ENCODE peak calls at places on chromosome 10, in nine cellular contexts. K is OCI-LY7, V is PC-3, X is neural progenitor cell, Q is MM.1S, F is GM23338, B is hepatocyte, W is GM23248, I is SK-N-SH. Y is an unnamed sample.
A peak's percentile ranks its signal among the peaks of the same experiment; 100 is the strongest.

GRCh38 chr10:113347508-113347907 is 205.3 kb upstream of the HABP2 start:
- DNase-seq in K (no peak), V (no peak), X (no peak), Q (no peak), F (no peak), B (no peak), W (peak; percentile 25), I (no peak), Y (no peak)

GRCh38 chr10:47137311-47137851 is 162.6 kb upstream of the GDF10 start:
- DNase-seq in K (no peak), V (peak; percentile 62), X (no peak), Q (no peak), F (no peak), B (peak; percentile 24), W (peak; percentile 90), I (no peak), Y (peak; percentile 32)

GRCh38 chr10:20885678-20886077 is 11.4 kb downstream of the NEBL start:
- DNase-seq in K (no peak), V (peak; percentile 81), X (no peak), Q (peak; percentile 81), F (no peak), B (peak; percentile 8), W (no peak), I (no peak), Y (no peak)

GRCh38 chr10:19629559-19629958 is 186.7 kb upstream of the PLXDC2 start:
- DNase-seq in K (no peak), V (no peak), X (peak; percentile 85), Q (no peak), F (peak; percentile 34), B (peak; percentile 49), W (peak; percentile 66), I (no peak), Y (no peak)

GRCh38 chr10:21217748-21218367 is 307.6 kb downstream of the SKIDA1 start:
- DNase-seq in K (no peak), V (no peak), X (no peak), Q (no peak), F (no peak), B (no peak), W (no peak), I (no peak), Y (no peak)

GRCh38 chr10:112375721-112376577 is 2.0 kb downstream of the ACSL5 start:
- DNase-seq in K (peak; percentile 80), V (peak; percentile 45), X (no peak), Q (peak; percentile 84), F (no peak), B (no peak), W (peak; percentile 69), I (no peak), Y (no peak)

GRCh38 chr10:100659361-100660098 is 85.9 kb upstream of the PAX2 start:
- DNase-seq in K (no peak), V (no peak), X (no peak), Q (no peak), F (peak; percentile 73), B (no peak), W (peak; percentile 14), I (no peak), Y (no peak)

GRCh38 chr10:89431977-89432376 is 17.6 kb downstream of the IFIT5 start:
- DNase-seq in K (no peak), V (peak; percentile 89), X (no peak), Q (no peak), F (no peak), B (peak; percentile 50), W (peak; percentile 38), I (no peak), Y (no peak)

GRCh38 chr10:110416776-110417732 is 80.7 kb upstream of the DUSP5 start:
- DNase-seq in K (no peak), V (peak; percentile 55), X (no peak), Q (no peak), F (no peak), B (no peak), W (peak; percentile 39), I (no peak), Y (no peak)

GRCh38 chr10:20888620-20889337 is 8.3 kb downstream of the NEBL start:
- DNase-seq in K (peak; percentile 18), V (no peak), X (no peak), Q (no peak), F (no peak), B (no peak), W (peak; percentile 3), I (peak; percentile 15), Y (no peak)

GRCh38 chr10:112904000-112904399 is 46.0 kb upstream of the TCF7L2 start:
- DNase-seq in K (no peak), V (peak; percentile 69), X (no peak), Q (no peak), F (no peak), B (peak; percentile 15), W (peak; percentile 37), I (no peak), Y (peak; percentile 27)

GRCh38 chr10:76405932-76406331 is 974.5 kb downstream of the LRMDA start:
- DNase-seq in K (no peak), V (no peak), X (no peak), Q (no peak), F (no peak), B (no peak), W (no peak), I (no peak), Y (no peak)

GRCh38 chr10:8114741-8115340 is 60.4 kb downstream of the GATA3 start:
- DNase-seq in K (no peak), V (no peak), X (no peak), Q (no peak), F (no peak), B (no peak), W (no peak), I (no peak), Y (no peak)

GRCh38 chr10:128843972-128844371 is 623.1 kb upstream of the MGMT start:
- DNase-seq in K (no peak), V (no peak), X (no peak), Q (peak; percentile 17), F (peak; percentile 29), B (no peak), W (no peak), I (no peak), Y (peak; percentile 2)
- TF ChIP-seq EZH2phosphoT487 in K (no peak), V (no peak), X (no peak), Q (no peak), F (no peak), B (no peak), W (no peak), I (no peak), Y (no peak)

DNA sequence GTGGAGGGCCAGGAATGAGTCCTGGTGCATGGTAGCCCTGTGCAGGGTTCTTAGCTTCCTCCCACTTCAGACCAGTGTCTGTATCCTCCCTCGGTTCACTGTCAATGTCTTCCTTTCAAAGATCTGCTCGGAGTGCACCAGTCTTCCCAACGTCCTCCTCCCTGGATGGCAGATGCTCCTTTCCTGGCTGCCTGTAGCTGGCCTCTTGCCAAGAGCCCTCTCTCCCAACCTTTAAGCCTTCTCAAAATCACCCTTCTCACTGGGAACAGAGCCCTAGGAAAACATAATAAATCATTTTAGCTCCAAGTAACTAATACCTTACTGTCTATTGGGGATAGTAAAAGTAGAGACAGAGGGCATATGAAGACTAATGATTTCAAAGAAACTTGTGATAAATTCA is 490.6 kb downstream of the CCSER2 start:
- DNase-seq in K (no peak), V (no peak), X (no peak), Q (no peak), F (no peak), B (no peak), W (no peak), I (no peak), Y (no peak)
- TF ChIP-seq EZH2phosphoT487 in K (no peak), V (no peak), X (no peak), Q (no peak), F (no peak), B (no peak), W (no peak), I (no peak), Y (no peak)

DNA sequence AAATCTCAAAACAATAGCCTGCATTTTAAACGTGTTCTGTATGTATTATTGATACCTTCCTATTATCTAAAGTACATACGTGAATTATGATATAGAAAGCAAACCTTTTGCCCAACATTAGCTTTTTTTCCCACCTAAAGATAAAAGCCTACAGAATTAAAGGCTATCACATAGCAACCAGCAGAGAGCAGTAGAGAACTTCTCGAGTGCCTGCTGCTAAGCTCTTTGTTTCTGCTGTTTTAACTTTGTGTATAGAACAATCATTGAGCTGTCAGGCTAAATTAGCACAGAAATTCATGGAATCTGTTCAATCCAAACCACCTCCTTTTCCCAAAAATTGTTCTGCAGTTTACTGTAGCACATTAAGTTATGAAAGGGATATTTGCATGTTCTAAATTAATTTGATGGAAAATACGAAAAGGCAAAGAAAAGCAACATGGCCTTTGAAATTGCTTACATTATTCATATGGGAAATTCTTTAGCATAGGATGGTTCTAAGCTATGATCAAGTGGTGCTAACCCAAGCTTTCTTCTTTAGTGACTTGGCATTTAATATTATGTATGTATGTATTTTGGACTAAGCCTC is 1288.5 kb downstream of the GATA3 start:
- DNase-seq in K (peak; percentile 60), V (peak; percentile 11), X (peak; percentile 84), Q (peak; percentile 53), F (peak; percentile 79), B (peak; percentile 67), W (peak; percentile 66), I (peak; percentile 31), Y (no peak)
- TF ChIP-seq EZH2phosphoT487 in K (no peak), V (no peak), X (no peak), Q (no peak), F (no peak), B (no peak), W (no peak), I (no peak), Y (no peak)

GRCh38 chr10:49352323-49352722 is 43.6 kb downstream of the DRGX start:
- DNase-seq in K (no peak), V (no peak), X (no peak), Q (no peak), F (no peak), B (no peak), W (no peak), I (no peak), Y (no peak)

GRCh38 chr10:49351669-49352068 is 44.2 kb downstream of the DRGX start:
- DNase-seq in K (no peak), V (peak; percentile 78), X (no peak), Q (no peak), F (no peak), B (no peak), W (no peak), I (no peak), Y (no peak)

GRCh38 chr10:49350138-49350537 is 45.8 kb downstream of the DRGX start:
- DNase-seq in K (no peak), V (no peak), X (no peak), Q (no peak), F (no peak), B (no peak), W (no peak), I (no peak), Y (no peak)

GRCh38 chr10:49349390-49349789 is 46.5 kb downstream of the DRGX start:
- DNase-seq in K (no peak), V (no peak), X (no peak), Q (no peak), F (no peak), B (no peak), W (no peak), I (no peak), Y (no peak)

DNA sequence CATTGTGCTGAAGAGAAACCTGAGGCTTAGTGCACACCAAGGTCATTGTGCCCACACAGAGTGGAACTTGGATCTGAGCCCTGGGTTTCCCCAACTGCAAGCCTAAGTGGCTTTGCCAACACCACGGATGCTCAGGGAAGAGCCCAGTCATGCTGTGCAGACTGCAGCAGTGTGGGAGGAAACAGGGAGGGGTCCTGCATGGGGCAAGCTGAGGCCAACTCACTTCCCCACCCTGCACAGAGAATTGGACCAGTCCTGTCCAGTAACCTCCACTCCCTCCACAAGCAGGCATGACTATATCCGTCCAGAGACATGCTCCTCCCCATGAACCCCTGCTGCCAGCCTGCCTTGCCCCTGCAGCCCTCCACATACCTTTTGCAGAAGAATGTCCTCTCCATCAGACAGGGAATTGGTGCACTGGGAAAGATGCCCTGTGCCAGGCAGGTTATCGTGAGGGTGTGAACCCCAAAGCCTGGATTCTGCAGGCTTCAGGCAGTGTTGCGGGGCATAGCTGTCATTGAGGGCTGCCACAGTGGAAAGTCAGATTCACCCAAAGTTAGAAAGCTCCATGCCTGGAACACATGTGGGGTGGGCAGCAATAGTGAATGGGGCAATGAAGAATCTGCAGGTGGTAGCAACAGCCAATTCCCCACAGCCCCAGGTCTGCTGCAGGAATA is 44.9 kb downstream of the DRGX start:
- DNase-seq in K (no peak), V (no peak), X (no peak), Q (no peak), F (no peak), B (no peak), W (no peak), I (no peak), Y (no peak)
- TF ChIP-seq EZH2phosphoT487 in K (no peak), V (no peak), X (no peak), Q (no peak), F (no peak), B (no peak), W (no peak), I (no peak), Y (no peak)

Y was measured in HCT116.